ENCODE peak calls at places on chromosomes 13 and 19, in ten cellular contexts. P, N, V, F, C, D, B, T, G and A are unnamed samples. For H3K27me3, the result is how much of the 10 kb centered on the place peaks cover.

GRCh38 chr19:21472507-21472906 is 32.9 kb upstream of the ZNF429 start:
- DNase-seq in P (no peak), N (no peak), V (no peak), F (no peak), C (no peak), D (no peak), B (no peak), T (no peak), G (no peak), A (no peak)

GRCh38 chr13:24131749-24132148 is 28.8 kb upstream of the SPATA13 start:
- DNase-seq in P (no peak), N (no peak), V (no peak), F (no peak), C (no peak), D (no peak), B (no peak), T (no peak), G (no peak), A (no peak)

GRCh38 chr13:100518394-100519062 is 70.1 kb downstream of the GGACT start:
- DNase-seq in P (no peak), N (no peak), V (no peak), F (no peak), C (no peak), D (no peak), B (no peak), T (no peak), G (no peak), A (no peak)

GRCh38 chr13:100597253-100597652 is 8.7 kb upstream of the GGACT start:
- DNase-seq in P (no peak), N (no peak), V (no peak), F (no peak), C (no peak), D (no peak), B (no peak), T (no peak), G (no peak), A (no peak)

GRCh38 chr13:45863716-45864590 is 12.4 kb upstream of the SIAH3 start:
- DNase-seq in P (no peak), N (no peak), V (no peak), F (no peak), C (no peak), D (no peak), B (no peak), T (no peak), G (no peak), A (no peak)

GRCh38 chr13:76014618-76015315 is 378.6 kb downstream of the LMO7 start:
- DNase-seq in P (no peak), N (no peak), V (no peak), F (no peak), C (no peak), D (no peak), B (no peak), T (no peak), G (no peak), A (no peak)

GRCh38 chr13:43786472-43786765 is 353 bp downstream of the ENOX1 start:
- DNase-seq in P (no peak), N (no peak), V (no peak), F (no peak), C (no peak), D (no peak), B (no peak), T (peak), G (no peak), A (no peak)

GRCh38 chr13:75963318-75963717 is 327.2 kb downstream of the LMO7 start:
- DNase-seq in P (no peak), N (no peak), V (no peak), F (no peak), C (no peak), D (no peak), B (no peak), T (no peak), G (no peak), A (no peak)

GRCh38 chr19:18769989-18770528 is 21.0 kb downstream of the COMP start:
- DNase-seq in P (no peak), N (no peak), V (no peak), F (no peak), C (no peak), D (no peak), B (no peak), T (no peak), G (no peak), A (no peak)

GRCh38 chr19:55206664-55207500 is 2.4 kb downstream of the PTPRH start:
- DNase-seq in P (peak), N (peak), V (peak), F (peak), C (peak), D (peak), B (peak), T (peak), G (peak), A (peak)

DNA sequence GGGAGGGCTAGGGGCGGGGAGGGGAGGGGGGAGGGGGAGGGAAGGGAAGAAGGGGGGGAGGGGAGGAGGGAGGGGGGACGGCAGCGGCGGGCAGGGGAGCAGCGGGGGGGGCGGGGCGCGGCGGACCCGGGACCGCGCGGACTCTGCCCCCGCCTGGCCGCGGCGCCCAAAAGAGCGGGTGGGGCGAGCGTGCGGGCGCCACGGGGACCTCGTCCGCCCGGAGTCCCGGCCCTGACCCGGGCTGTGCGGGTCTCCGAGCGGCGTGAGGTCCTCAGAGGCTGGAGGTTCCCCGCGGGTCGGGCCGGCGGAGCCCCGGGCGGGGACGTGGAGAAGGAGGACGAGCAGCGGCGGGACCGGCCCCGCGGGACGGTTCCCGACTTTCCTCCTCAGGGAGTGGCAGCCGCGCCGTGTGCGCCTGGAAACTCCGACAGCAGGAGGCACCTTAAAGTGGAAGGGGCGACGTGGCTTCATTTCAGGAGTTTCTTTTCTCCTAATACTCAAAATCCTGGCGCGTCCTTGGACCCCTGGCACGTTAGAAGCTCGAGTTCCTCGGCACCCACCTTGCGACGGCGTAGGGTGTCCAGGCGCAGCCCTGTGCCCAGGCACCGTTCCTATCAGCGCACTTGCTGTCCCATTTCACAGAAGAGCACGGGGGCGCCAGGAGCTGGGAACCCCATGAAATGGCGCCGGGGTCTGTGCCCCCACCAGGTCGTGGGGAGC is 518 bp upstream of the PLPP2 start:
- DNase-seq in P (no peak), N (no peak), V (peak), F (no peak), C (no peak), D (no peak), B (peak), T (peak), G (no peak), A (no peak)
- H3K4me3 ChIP-seq in P (no peak), N (peak), V (no peak), F (peak), C (peak), D (no peak), B (no peak), T (peak), G (no peak), A (no peak)

DNA sequence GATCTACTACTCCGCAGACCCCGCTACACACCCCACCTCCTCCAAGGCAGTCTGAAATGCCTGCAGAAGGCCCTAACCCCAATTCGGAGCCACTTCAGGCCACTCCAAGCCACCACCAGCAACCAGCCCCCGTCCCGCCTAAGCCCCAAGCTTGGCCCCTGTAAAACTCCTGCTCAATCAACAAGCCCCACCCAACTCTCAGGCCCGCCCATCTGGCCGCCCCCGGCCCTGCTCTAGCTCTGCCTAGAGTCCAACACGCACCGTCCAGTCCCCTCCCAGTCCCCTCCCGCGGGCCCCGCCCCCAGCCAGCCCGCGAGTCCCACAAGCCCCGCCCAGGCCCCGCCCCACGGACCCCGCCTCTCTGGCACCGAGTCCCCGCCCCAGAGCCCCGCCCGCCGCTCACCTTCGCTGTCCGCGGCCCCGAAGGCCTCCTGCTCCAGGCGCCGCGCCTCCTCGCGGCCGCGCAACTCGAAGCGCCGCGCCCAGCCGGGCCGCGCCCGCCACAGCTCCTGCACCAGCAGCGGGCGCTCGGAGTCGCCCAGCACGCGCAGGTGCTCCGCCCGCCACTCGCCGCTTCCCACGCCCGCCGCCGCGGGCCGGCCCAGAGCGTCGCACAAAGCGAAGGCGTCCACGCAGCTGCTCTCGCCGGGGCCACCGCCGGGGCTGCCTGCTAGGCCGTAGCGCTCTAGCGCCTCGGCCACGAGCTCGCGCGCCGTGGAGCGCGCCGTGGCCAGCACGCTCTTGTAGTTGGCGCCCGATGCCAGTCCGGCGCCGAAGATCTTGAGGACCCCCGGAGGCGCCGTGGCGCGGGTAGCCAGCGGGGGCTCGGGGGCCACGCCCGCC is 1.6 kb downstream of the RASIP1 start:
- DNase-seq in P (no peak), N (peak), V (peak), F (peak), C (peak), D (peak), B (peak), T (peak), G (peak), A (no peak)
- TF ChIP-seq CTCF in P (no peak), N (peak), V (peak), F (peak), C (peak), D (peak), B (peak), T (no peak), G (peak), A (no peak)

DNA sequence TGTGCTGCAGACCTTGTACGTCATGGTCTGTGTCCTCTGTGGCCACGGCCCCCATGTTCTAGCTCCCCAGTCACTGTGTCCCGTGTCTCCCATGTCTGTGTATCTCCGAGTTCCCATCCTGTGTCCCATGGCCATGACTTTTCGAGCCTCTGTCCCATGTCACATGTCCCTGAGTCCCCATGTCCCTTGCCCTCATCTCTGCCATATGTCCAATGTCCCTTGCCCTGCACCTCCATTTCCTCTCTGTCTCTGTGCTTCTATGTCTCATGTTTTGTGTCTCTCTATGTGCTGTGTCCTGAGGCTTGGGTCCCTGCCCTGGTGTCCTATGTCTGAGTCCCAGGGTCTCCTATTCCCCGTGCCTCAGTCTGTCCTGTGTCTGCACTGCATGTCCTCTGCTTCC is 2.0 kb downstream of the ATP4A start:
- DNase-seq in P (no peak), N (no peak), V (no peak), F (peak), C (no peak), D (no peak), B (no peak), T (no peak), G (no peak), A (no peak)
- H3K27me3 ChIP-seq in P (under half), N (under half), V (under half), F (under half), C (under half), D (under half), B (under half), T (under half), G (under half), A (under half)

GRCh38 chr19:46718157-46718933 is 1.4 kb upstream of the PRKD2 start:
- DNase-seq in P (no peak), N (no peak), V (peak), F (no peak), C (no peak), D (no peak), B (peak), T (peak), G (no peak), A (no peak)
- H3K4me3 ChIP-seq in P (no peak), N (no peak), V (no peak), F (peak), C (no peak), D (peak), B (no peak), T (peak), G (no peak), A (no peak)

DNA sequence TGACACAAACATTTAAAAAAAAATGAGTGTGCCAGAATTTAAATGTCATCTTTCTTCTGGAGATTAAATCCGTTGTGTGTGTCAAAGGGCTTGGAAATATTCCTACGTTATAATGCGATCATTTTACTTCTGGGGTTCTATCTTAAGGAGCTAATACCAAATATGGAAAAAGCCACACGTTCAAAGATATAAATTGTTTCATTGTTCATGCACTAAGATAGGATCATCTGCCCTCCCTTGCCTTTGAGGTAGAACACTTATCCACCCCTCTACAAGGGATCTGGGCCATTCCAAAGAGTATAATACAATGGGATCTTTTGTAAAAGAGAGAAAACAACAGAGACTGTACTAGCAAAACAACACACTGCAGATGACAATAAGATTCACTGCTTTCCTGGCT is 64.9 kb downstream of the ANKRD10 start:
- DNase-seq in P (no peak), N (no peak), V (no peak), F (no peak), C (no peak), D (no peak), B (no peak), T (no peak), G (no peak), A (no peak)
- TF ChIP-seq CTCF in P (no peak), N (no peak), V (no peak), F (no peak), C (no peak), D (no peak), B (no peak), T (no peak), G (no peak), A (no peak)

GRCh38 chr13:94704347-94705080 is 7.8 kb downstream of the SOX21 start:
- DNase-seq in P (no peak), N (no peak), V (no peak), F (no peak), C (no peak), D (no peak), B (no peak), T (no peak), G (no peak), A (no peak)
- H3K27me3 ChIP-seq in P (half or more), N (under half), V (under half), F (under half), C (half or more), D (under half), B (half or more), T (half or more), G (under half), A (half or more)

GRCh38 chr19:39083983-39084731 is at the start of gene ACP7:
- DNase-seq in P (no peak), N (no peak), V (peak), F (no peak), C (no peak), D (no peak), B (no peak), T (no peak), G (no peak), A (no peak)
- H3K4me3 ChIP-seq in P (peak), N (no peak), V (no peak), F (peak), C (no peak), D (no peak), B (no peak), T (no peak), G (no peak), A (peak)

DNA sequence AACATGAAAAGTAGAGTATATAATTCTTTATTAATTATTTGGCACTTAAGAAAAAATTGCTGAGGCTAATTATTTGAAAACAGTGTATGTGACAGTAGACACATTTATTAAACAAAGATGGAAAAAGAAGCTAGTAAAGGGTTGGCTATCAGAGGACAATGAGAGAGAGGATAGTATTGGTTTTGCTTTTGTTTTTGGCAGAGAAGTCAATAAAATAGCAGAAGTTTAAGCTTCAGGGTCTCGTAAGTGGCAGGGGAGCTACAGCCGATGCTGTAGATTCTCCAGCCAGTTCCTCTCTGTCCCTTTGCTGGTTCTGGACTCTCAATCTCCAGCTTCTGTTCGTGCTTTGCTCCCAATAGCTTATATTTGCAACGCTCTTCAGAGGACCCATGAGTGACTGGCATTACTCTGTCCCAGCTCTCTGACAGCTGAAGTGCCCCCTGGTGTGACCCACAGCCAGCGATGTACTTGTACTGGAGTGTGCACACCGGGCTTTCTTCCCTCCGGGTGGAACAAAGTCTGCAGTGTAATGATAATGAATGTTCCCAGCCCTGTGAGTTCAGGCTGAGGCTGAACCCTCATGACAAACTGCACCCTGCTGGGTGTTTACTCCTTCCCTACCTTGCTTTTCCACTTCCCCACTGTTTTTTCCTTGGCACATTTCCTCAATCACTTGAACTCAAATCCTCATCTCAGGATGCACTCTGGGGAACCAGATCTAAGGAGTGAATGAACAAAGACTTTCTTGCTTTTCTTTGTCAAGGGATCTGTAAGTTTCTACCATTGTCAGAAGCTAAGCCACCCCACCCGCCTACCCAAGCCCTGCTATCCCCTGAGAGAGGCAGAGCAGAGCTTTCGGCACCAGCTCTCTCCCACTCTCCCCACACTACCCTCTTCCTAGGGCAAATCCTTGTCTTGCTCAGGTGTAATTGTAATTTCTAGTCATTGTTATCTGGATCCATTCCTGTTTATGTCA is 254.8 kb downstream of the LHFPL6 start:
- DNase-seq in P (no peak), N (no peak), V (no peak), F (no peak), C (peak), D (no peak), B (no peak), T (no peak), G (no peak), A (no peak)
- TF ChIP-seq CTCF in P (no peak), N (no peak), V (no peak), F (no peak), C (peak), D (no peak), B (no peak), T (no peak), G (no peak), A (no peak)

DNA sequence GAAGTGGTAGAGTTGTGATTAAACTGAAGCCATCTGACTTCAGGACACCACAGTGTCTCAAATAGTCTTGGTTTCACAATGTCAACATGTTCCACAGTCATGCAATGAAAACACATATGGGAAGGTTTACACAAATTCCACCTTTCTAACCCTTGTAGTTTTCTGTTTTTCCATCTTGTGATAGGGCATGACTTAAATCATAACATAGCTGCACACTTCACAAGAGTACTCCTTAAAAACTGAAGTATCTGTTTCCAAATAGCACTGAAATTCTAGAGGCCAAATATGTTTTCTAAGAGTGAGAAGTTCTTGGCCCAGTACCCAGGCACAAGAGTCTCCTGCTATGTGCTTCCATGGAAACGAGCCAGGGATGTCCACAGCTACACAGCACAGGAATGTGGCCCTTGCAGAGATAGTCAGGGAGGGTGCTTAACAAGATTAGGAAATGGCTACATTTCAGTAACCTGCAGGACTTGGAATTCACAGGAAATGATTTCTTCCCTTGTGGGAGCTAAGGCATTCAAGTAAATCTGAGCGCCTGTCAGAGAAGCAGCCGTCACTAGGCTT is 269.1 kb downstream of the NDFIP2 start:
- DNase-seq in P (peak), N (peak), V (peak), F (peak), C (peak), D (peak), B (peak), T (no peak), G (peak), A (peak)
- H3K27me3 ChIP-seq in P (under half), N (under half), V (under half), F (under half), C (under half), D (under half), B (under half), T (under half), G (under half), A (under half)

GRCh38 chr13:51221674-51222509 is at the start of gene FAM124A:
- DNase-seq in P (no peak), N (peak), V (peak), F (peak), C (peak), D (no peak), B (peak), T (peak), G (no peak), A (no peak)

GRCh38 chr13:51222510-51223283 is 499 bp downstream of the FAM124A start:
- DNase-seq in P (no peak), N (no peak), V (no peak), F (no peak), C (no peak), D (no peak), B (no peak), T (no peak), G (no peak), A (no peak)

GRCh38 chr13:51220706-51221105 is 1.5 kb upstream of the FAM124A start:
- DNase-seq in P (no peak), N (no peak), V (no peak), F (no peak), C (no peak), D (no peak), B (no peak), T (no peak), G (no peak), A (no peak)

GRCh38 chr13:51218691-51219090 is 3.5 kb upstream of the FAM124A start:
- DNase-seq in P (no peak), N (no peak), V (no peak), F (no peak), C (no peak), D (no peak), B (no peak), T (no peak), G (no peak), A (no peak)

DNA sequence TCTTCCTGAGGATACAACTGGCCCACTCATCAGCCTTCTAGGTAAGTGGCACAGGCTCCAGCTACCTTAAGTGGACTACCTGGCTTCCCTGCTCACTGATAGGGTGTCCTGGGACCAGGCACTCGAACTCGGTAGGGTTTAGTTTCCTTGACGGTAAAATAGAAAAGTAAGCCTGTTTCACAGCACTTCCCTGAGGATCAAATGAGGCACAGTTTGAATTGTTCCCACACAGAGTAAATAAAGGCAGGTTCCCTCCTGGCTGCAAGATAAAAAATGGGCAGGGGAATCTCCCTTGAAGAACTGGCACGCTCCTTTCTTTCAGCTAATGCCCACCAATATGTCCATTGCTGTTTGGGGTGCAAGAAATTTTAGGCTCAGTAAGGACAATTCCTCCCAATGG is 1.1 kb upstream of the FAM124A start:
- DNase-seq in P (no peak), N (no peak), V (no peak), F (no peak), C (no peak), D (no peak), B (no peak), T (no peak), G (no peak), A (no peak)
- H3K4me3 ChIP-seq in P (no peak), N (no peak), V (no peak), F (no peak), C (peak), D (no peak), B (no peak), T (no peak), G (no peak), A (no peak)